ENCODE peak calls at places on chromosomes 11 and 22, in eight cellular contexts. J is neural progenitor cell; N is WERI-Rb-1; B is OCI-LY7; X is posterior vena cava; F is fibroblast of mammary gland; M is HEK293T; O is activated T-helper 9 cell treated with anti-CD3 and anti-CD28 coated beads, Interleukin-2, amount 50 U/mL, for 16 hours. L is an unnamed sample.

GRCh38 chr22:16131918-16132317 is 442.1 kb downstream of the POTEH start:
- DNase-seq in J (no peak), N (no peak), B (no peak), X (no peak), F (no peak), M (no peak), O (no peak), L (no peak)

GRCh38 chr11:83284501-83285051 is 1.6 kb downstream of the CCDC90B start:
- DNase-seq in J (no peak), N (no peak), B (no peak), X (no peak), F (no peak), M (no peak), O (no peak), L (no peak)

GRCh38 chr11:17012179-17012578 is 2.0 kb downstream of the PLEKHA7 start:
- DNase-seq in J (no peak), N (no peak), B (no peak), X (no peak), F (no peak), M (no peak), O (no peak), L (no peak)

GRCh38 chr11:134916421-134916820 is 504.4 kb upstream of the B3GAT1 start:
- DNase-seq in J (no peak), N (no peak), B (no peak), X (no peak), F (no peak), M (no peak), O (no peak), L (no peak)

GRCh38 chr11:2732261-2732939 is 32.6 kb upstream of the KCNQ1OT1 start:
- DNase-seq in J (no peak), N (no peak), B (no peak), X (no peak), F (no peak), M (no peak), O (no peak), L (no peak)

GRCh38 chr22:37559901-37560681 is at the start of gene CDC42EP1:
- DNase-seq in J (peak), N (peak), B (no peak), X (peak), F (peak), M (peak), O (no peak), L (no peak)

GRCh38 chr11:115247404-115247803 is 256.8 kb downstream of the CADM1 start:
- DNase-seq in J (no peak), N (no peak), B (no peak), X (no peak), F (no peak), M (no peak), O (no peak), L (no peak)

GRCh38 chr22:32237905-32238304 is 17.2 kb downstream of the SLC5A4 start:
- DNase-seq in J (no peak), N (no peak), B (no peak), X (no peak), F (no peak), M (no peak), O (no peak), L (no peak)

GRCh38 chr22:41966607-41967240 is 2.5 kb upstream of the SEPTIN3 start:
- DNase-seq in J (peak), N (peak), B (peak), X (no peak), F (peak), M (peak), O (no peak), L (no peak)

GRCh38 chr22:17137861-17138425 is 16.8 kb upstream of the TMEM121B start:
- DNase-seq in J (no peak), N (no peak), B (no peak), X (peak), F (no peak), M (no peak), O (no peak), L (no peak)

GRCh38 chr11:95091663-95092062 is 2.0 kb downstream of the ENDOD1 start:
- DNase-seq in J (no peak), N (no peak), B (no peak), X (no peak), F (no peak), M (no peak), O (no peak), L (no peak)

GRCh38 chr22:43077121-43077877 is 11.9 kb downstream of the TTLL1 start:
- DNase-seq in J (no peak), N (peak), B (no peak), X (no peak), F (no peak), M (no peak), O (no peak), L (no peak)

GRCh38 chr22:42347281-42347824 is 76.9 kb upstream of the TCF20 start:
- DNase-seq in J (no peak), N (no peak), B (no peak), X (no peak), F (no peak), M (no peak), O (no peak), L (no peak)

GRCh38 chr11:58998480-58999290 is 59.4 kb downstream of the GLYATL1 start:
- DNase-seq in J (no peak), N (no peak), B (no peak), X (no peak), F (no peak), M (no peak), O (no peak), L (no peak)

GRCh38 chr11:108788565-108789199 is 123.8 kb downstream of the DDX10 start:
- DNase-seq in J (peak), N (peak), B (peak), X (no peak), F (peak), M (peak), O (no peak), L (no peak)

GRCh38 chr22:35540600-35541253 is at the start of gene RASD2:
- DNase-seq in J (peak), N (peak), B (peak), X (no peak), F (no peak), M (peak), O (peak), L (no peak)

GRCh38 chr11:73446766-73447165 is 70.6 kb downstream of the RELT start:
- DNase-seq in J (no peak), N (no peak), B (no peak), X (no peak), F (no peak), M (no peak), O (no peak), L (no peak)

GRCh38 chr22:39616051-39616450 is 45.5 kb downstream of the CACNA1I start:
- DNase-seq in J (no peak), N (no peak), B (peak), X (no peak), F (no peak), M (no peak), O (no peak), L (no peak)

GRCh38 chr22:31085493-31085824 is 4.3 kb downstream of the SMTN start:
- DNase-seq in J (peak), N (no peak), B (no peak), X (no peak), F (no peak), M (no peak), O (no peak), L (no peak)

GRCh38 chr11:45071232-45071631 is 75.2 kb upstream of the PRDM11 start:
- DNase-seq in J (no peak), N (no peak), B (no peak), X (no peak), F (no peak), M (no peak), O (no peak), L (no peak)

GRCh38 chr22:44659140-44659539 is 42.9 kb upstream of the PRR5 start:
- DNase-seq in J (no peak), N (no peak), B (no peak), X (peak), F (no peak), M (no peak), O (no peak), L (no peak)

GRCh38 chr11:65415499-65416340 is 6.9 kb upstream of the NEAT1 start:
- DNase-seq in J (peak), N (no peak), B (no peak), X (peak), F (no peak), M (no peak), O (no peak), L (no peak)

GRCh38 chr22:24812950-24813349 is 6.9 kb downstream of the SGSM1 start:
- DNase-seq in J (no peak), N (no peak), B (no peak), X (no peak), F (no peak), M (no peak), O (no peak), L (no peak)

GRCh38 chr11:78796956-78797355 is 222.3 kb upstream of the NARS2 start:
- DNase-seq in J (no peak), N (no peak), B (no peak), X (no peak), F (peak), M (no peak), O (no peak), L (no peak)

GRCh38 chr11:2387266-2387982 is 10.3 kb downstream of the CD81 start:
- DNase-seq in J (peak), N (no peak), B (peak), X (no peak), F (peak), M (no peak), O (no peak), L (no peak)

GRCh38 chr11:6571434-6572008 is 31.9 kb downstream of the RRP8 start:
- DNase-seq in J (no peak), N (no peak), B (no peak), X (no peak), F (no peak), M (no peak), O (no peak), L (no peak)

GRCh38 chr22:44884562-44884961 is 125.2 kb downstream of the PHF21B start:
- DNase-seq in J (no peak), N (no peak), B (no peak), X (no peak), F (no peak), M (no peak), O (no peak), L (no peak)

GRCh38 chr11:112797072-112797471 is 164.1 kb upstream of the NCAM1 start:
- DNase-seq in J (peak), N (no peak), B (no peak), X (no peak), F (no peak), M (no peak), O (no peak), L (no peak)

GRCh38 chr11:66693356-66694055 is 15.8 kb upstream of the RBM4B start:
- DNase-seq in J (no peak), N (no peak), B (no peak), X (peak), F (no peak), M (no peak), O (no peak), L (no peak)

GRCh38 chr11:42521994-42522393 is 789.8 kb upstream of the API5 start:
- DNase-seq in J (peak), N (no peak), B (no peak), X (no peak), F (peak), M (no peak), O (no peak), L (no peak)

GRCh38 chr11:6677018-6677417 is 6.1 kb downstream of the MRPL17 start:
- DNase-seq in J (no peak), N (no peak), B (no peak), X (no peak), F (no peak), M (no peak), O (no peak), L (no peak)

GRCh38 chr11:104435498-104435897 is 271.6 kb upstream of the PDGFD start:
- DNase-seq in J (no peak), N (no peak), B (no peak), X (no peak), F (no peak), M (no peak), O (no peak), L (no peak)

GRCh38 chr11:119709638-119710346 is 19.2 kb downstream of the NECTIN1 start:
- DNase-seq in J (peak), N (peak), B (peak), X (no peak), F (peak), M (no peak), O (no peak), L (no peak)

GRCh38 chr11:13487661-13488030 is 8.2 kb downstream of the PTH start:
- DNase-seq in J (peak), N (no peak), B (peak), X (no peak), F (peak), M (peak), O (no peak), L (no peak)

GRCh38 chr11:11618973-11619435 is 2.8 kb downstream of the GALNT18 start:
- DNase-seq in J (peak), N (peak), B (no peak), X (no peak), F (no peak), M (no peak), O (no peak), L (no peak)

GRCh38 chr11:34915136-34916013 is 804 bp downstream of the APIP start:
- DNase-seq in J (no peak), N (no peak), B (no peak), X (no peak), F (peak), M (peak), O (no peak), L (no peak)

GRCh38 chr22:22974795-22975580 is 87.4 kb downstream of the IGLL5 start:
- DNase-seq in J (no peak), N (no peak), B (no peak), X (no peak), F (no peak), M (no peak), O (no peak), L (no peak)